ENCODE peak calls at places on chromosome 5, in eight cellular contexts. W is pancreas; J is mesendoderm; L is CD8-positive, alpha-beta T cell; H is AG04450; T is heart left ventricle; U is GM23338; P is sigmoid colon. Y is an unnamed sample. For H3K27me3, the result is how much of the 10 kb centered on the place peaks cover.

GRCh38 chr5:31993182-31993961 is 180.7 kb downstream of the GOLPH3 start:
- DNase-seq in L (no peak), P (no peak), H (no peak), U (no peak), J (no peak), W (no peak), T (no peak), Y (no peak)

GRCh38 chr5:60334281-60334713 is 365.7 kb downstream of the DEPDC1B start:
- DNase-seq in T (no peak), U (no peak), H (no peak), P (no peak), L (no peak), W (no peak), J (no peak), Y (no peak)

GRCh38 chr5:41281215-41281810 is 68.0 kb upstream of the C6 start:
- DNase-seq in P (no peak), J (no peak), L (no peak), H (no peak), W (no peak), T (no peak), U (no peak), Y (no peak)

GRCh38 chr5:11383506-11384095 is 520.6 kb downstream of the CTNND2 start:
- DNase-seq in J (no peak), H (no peak), T (no peak), W (no peak), U (no peak), P (no peak), L (no peak), Y (no peak)

GRCh38 chr5:10046681-10047080 is 203.0 kb downstream of the ATPSCKMT start:
- DNase-seq in H (no peak), L (no peak), J (no peak), W (no peak), P (no peak), U (no peak), T (no peak), Y (no peak)

GRCh38 chr5:137900925-137901817 is 11.9 kb downstream of the PKD2L2 start:
- DNase-seq in H (no peak), T (no peak), W (no peak), J (no peak), U (no peak), L (no peak), P (no peak), Y (no peak)

GRCh38 chr5:71658916-71659661 is 60.0 kb upstream of the CARTPT start:
- DNase-seq in U (peak), H (no peak), P (no peak), W (no peak), T (no peak), L (no peak), J (peak), Y (no peak)

GRCh38 chr5:128196080-128196479 is 112.5 kb downstream of the SLC12A2 start:
- DNase-seq in U (no peak), T (no peak), H (no peak), W (no peak), L (no peak), J (no peak), P (no peak), Y (no peak)

GRCh38 chr5:35920890-35921289 is 17.5 kb downstream of the CAPSL start:
- DNase-seq in J (peak), T (no peak), P (no peak), U (peak), H (no peak), L (no peak), W (no peak), Y (no peak)

GRCh38 chr5:145946112-145946861 is 9.9 kb downstream of the SH3RF2 start:
- DNase-seq in P (no peak), W (no peak), L (no peak), H (peak), T (peak), U (no peak), J (peak), Y (no peak)

GRCh38 chr5:52725781-52726180 is 61.9 kb upstream of the ITGA1 start:
- DNase-seq in U (no peak), T (peak), W (peak), J (no peak), P (no peak), L (no peak), H (no peak), Y (no peak)

GRCh38 chr5:140946578-140946977 is 19.7 kb upstream of the PCDHAC2 start:
- DNase-seq in P (no peak), U (no peak), L (no peak), W (no peak), T (no peak), J (peak), H (no peak), Y (no peak)

GRCh38 chr5:50886657-50887056 is 220.2 kb downstream of the PARP8 start:
- DNase-seq in P (no peak), L (no peak), J (peak), U (peak), H (no peak), T (no peak), W (no peak), Y (no peak)

GRCh38 chr5:132779961-132780360 is 2.9 kb upstream of the SEPTIN8 start:
- DNase-seq in J (no peak), L (no peak), W (no peak), P (no peak), H (no peak), U (no peak), T (no peak), Y (no peak)

GRCh38 chr5:52784741-52785140 is 3.0 kb upstream of the ITGA1 start:
- DNase-seq in W (no peak), U (no peak), J (no peak), P (no peak), H (no peak), L (no peak), T (no peak), Y (no peak)

GRCh38 chr5:130476325-130476724 is 572.1 kb downstream of the CHSY3 start:
- DNase-seq in W (no peak), P (no peak), T (no peak), U (no peak), J (no peak), H (no peak), L (no peak), Y (no peak)

GRCh38 chr5:88150747-88151146 is 117.9 kb downstream of the TMEM161B start:
- DNase-seq in P (no peak), L (no peak), H (no peak), T (no peak), W (no peak), J (no peak), U (no peak), Y (no peak)

GRCh38 chr5:65924366-65925093 is 1.8 kb upstream of the ERBIN start:
- DNase-seq in W (no peak), U (peak), T (no peak), H (no peak), P (no peak), J (peak), L (no peak), Y (no peak)

GRCh38 chr5:10653033-10653432 is 89.2 kb downstream of the ANKRD33B start:
- DNase-seq in U (no peak), W (no peak), J (no peak), H (no peak), L (no peak), T (peak), P (no peak), Y (no peak)

GRCh38 chr5:6830643-6831239 is 117.5 kb downstream of the TENT4A start:
- DNase-seq in H (no peak), W (no peak), P (no peak), T (no peak), U (no peak), J (no peak), L (no peak), Y (no peak)
- H3K27me3 ChIP-seq in H (under half), W (under half), P (under half), T (under half), U (under half), J (under half), L (under half), Y (under half)

GRCh38 chr5:95870105-95870672 is 47.7 kb upstream of the GLRX start:
- DNase-seq in L (no peak), J (no peak), H (no peak), T (no peak), W (no peak), U (no peak), P (no peak), Y (no peak)
- H3K27ac ChIP-seq in L (no peak), J (no peak), H (peak), T (no peak), W (peak), U (no peak), P (no peak), Y (peak)

DNA sequence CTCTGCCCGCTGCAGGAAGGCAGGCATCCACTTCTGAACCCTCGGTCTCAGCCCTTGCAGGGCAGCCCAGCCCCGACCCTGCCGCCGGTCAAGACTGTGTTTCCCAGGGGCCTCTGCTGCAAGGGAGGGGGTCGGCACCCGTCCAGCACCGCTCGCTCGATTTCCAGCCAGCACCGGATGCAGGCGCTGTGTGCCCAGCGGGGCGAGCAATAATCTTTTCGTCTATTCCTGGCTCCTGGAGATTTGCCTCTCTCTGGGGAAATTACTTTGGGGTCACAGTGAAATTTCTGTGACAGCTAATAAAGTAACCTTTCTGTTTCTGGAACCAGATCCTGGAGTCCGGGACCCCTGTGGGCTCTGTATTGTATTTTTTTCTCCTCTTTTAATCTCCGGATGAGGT is 155.3 kb downstream of the COL23A1 start:
- DNase-seq in W (no peak), L (no peak), T (peak), H (no peak), P (peak), U (no peak), J (no peak), Y (no peak)
- H3K27me3 ChIP-seq in W (under half), L (under half), T (under half), H (under half), P (under half), U (under half), J (under half), Y (under half)

GRCh38 chr5:116739648-116740047 is 165.0 kb upstream of the SEMA6A start:
- DNase-seq in U (no peak), T (peak), J (no peak), P (no peak), W (no peak), L (no peak), H (no peak), Y (no peak)
- H3K27ac ChIP-seq in U (no peak), T (no peak), J (no peak), P (no peak), W (no peak), L (no peak), H (no peak), Y (no peak)

GRCh38 chr5:1217596-1218206 is 7.5 kb upstream of the SLC6A18 start:
- DNase-seq in W (peak), P (no peak), L (no peak), H (no peak), U (no peak), J (peak), T (no peak), Y (no peak)
- H3K27me3 ChIP-seq in W (under half), P (under half), L (under half), H (under half), U (under half), J (under half), T (under half), Y (under half)

DNA sequence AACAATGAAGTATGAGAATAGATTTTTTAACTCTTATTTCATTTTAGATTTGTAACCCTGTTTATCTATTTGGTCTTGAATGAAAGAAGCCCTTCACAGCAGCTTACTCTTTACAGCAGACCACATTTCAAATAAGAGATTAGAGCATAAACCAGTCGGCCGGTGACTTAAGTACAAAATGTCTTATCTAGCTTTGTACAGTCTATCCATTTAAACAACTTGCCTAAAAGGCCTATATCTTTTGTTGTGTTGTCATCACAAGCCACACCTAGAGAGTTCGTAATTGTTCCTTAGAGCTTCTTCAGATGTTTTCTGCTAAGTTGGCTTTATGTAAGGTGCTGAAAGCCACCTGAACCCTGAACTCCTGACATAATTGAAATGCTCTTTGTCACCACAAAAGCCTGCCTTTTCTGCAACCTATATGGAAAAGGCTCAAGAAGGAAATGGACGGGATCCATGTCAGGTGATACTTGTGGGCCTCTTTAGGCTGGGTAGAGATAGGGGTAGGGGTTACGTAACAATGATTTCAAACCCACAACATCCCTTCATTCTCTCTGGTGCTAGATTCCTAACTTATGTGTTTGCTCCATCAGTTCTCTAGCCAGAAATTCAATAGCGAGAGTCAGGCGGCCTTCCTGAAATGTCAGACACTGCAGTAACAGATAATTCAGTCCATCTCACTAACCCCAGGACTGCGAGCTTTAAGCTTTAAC is 162.6 kb downstream of the CD180 start:
- DNase-seq in H (no peak), T (no peak), W (no peak), U (no peak), L (no peak), P (no peak), J (no peak), Y (no peak)
- H3K27ac ChIP-seq in H (no peak), T (no peak), W (no peak), U (no peak), L (no peak), P (peak), J (no peak), Y (no peak)

GRCh38 chr5:114053377-114053776 is 308.5 kb upstream of the KCNN2 start:
- DNase-seq in T (no peak), W (no peak), U (no peak), L (no peak), H (no peak), J (no peak), P (no peak), Y (no peak)
- H3K27me3 ChIP-seq in T (under half), W (under half), U (under half), L (under half), H (under half), J (under half), P (under half), Y (under half)

GRCh38 chr5:659496-660263 is 33.5 kb downstream of the TPPP start:
- DNase-seq in W (no peak), L (no peak), T (no peak), J (no peak), H (no peak), U (no peak), P (peak), Y (no peak)

GRCh38 chr5:658103-658502 is 35.0 kb downstream of the TPPP start:
- DNase-seq in L (no peak), P (peak), H (no peak), T (no peak), W (no peak), J (no peak), U (no peak), Y (no peak)

GRCh38 chr5:661891-662750 is 31.0 kb downstream of the TPPP start:
- DNase-seq in J (no peak), T (no peak), H (no peak), U (no peak), W (peak), P (no peak), L (no peak), Y (no peak)

GRCh38 chr5:662751-663435 is 30.3 kb downstream of the TPPP start:
- DNase-seq in J (no peak), U (no peak), P (no peak), L (no peak), T (no peak), H (no peak), W (peak), Y (no peak)

GRCh38 chr5:660491-661030 is 32.6 kb downstream of the TPPP start:
- DNase-seq in H (no peak), J (no peak), P (no peak), W (peak), U (no peak), T (no peak), L (no peak), Y (no peak)
- H3K27ac ChIP-seq in H (no peak), J (no peak), P (no peak), W (no peak), U (no peak), T (no peak), L (no peak), Y (no peak)

GRCh38 chr5:154479160-154479943 is 1.3 kb upstream of the HAND1 start:
- DNase-seq in H (no peak), P (no peak), L (no peak), J (peak), T (no peak), W (no peak), U (peak), Y (no peak)
- H3K27me3 ChIP-seq in H (half or more), P (under half), L (half or more), J (half or more), T (half or more), W (half or more), U (half or more), Y (half or more)

Y was measured in dorsolateral prefrontal cortex.